ENCODE peak calls at places on chromosome 12, in eight cellular contexts. T is head of caudate nucleus, K is ELR, U is NCI-H2081, R is glutamatergic neuron, G is heart right ventricle, P is fibroblast of lung, H is OCI-LY7. B is an unnamed sample.

GRCh38 chr12:109594566-109595317 is 21.1 kb downstream of the MVK start:
- DNase-seq in H (no peak), P (no peak), G (no peak), R (no peak), U (no peak), T (no peak), K (no peak), B (no peak)

GRCh38 chr12:32897276-32897615 is 669 bp upstream of the PKP2 start:
- DNase-seq in K (no peak), H (no peak), T (no peak), R (no peak), G (no peak), U (no peak), P (no peak), B (no peak)

GRCh38 chr12:88658009-88658408 is 77.7 kb upstream of the KITLG start:
- DNase-seq in K (peak), T (no peak), P (peak), R (no peak), H (no peak), G (no peak), U (no peak), B (no peak)

GRCh38 chr12:98968896-98969295 is 323.8 kb downstream of the APAF1 start:
- DNase-seq in K (no peak), U (no peak), H (no peak), R (no peak), G (no peak), T (peak), P (no peak), B (no peak)

GRCh38 chr12:96510306-96510764 is 21.0 kb downstream of the CFAP54 start:
- DNase-seq in K (no peak), P (peak), R (no peak), G (no peak), U (no peak), H (no peak), T (no peak), B (no peak)

GRCh38 chr12:49089831-49090773 is 4.5 kb downstream of the DHH start:
- DNase-seq in K (peak), H (peak), T (no peak), P (peak), U (peak), R (peak), G (peak), B (no peak)

GRCh38 chr12:57632369-57632897 is 568 bp downstream of the B4GALNT1 start:
- DNase-seq in R (peak), T (peak), K (peak), H (no peak), P (peak), U (no peak), G (no peak), B (no peak)

GRCh38 chr12:91620949-91621348 is 438.3 kb upstream of the DCN start:
- DNase-seq in R (no peak), H (no peak), K (peak), P (peak), G (no peak), U (no peak), T (peak), B (no peak)

GRCh38 chr12:41189395-41190251 is 1.5 kb downstream of the PDZRN4 start:
- DNase-seq in U (no peak), H (no peak), G (no peak), K (no peak), T (no peak), P (no peak), R (peak), B (no peak)

GRCh38 chr12:11688379-11688778 is 38.9 kb downstream of the ETV6 start:
- DNase-seq in R (no peak), T (no peak), H (no peak), G (no peak), U (no peak), P (no peak), K (no peak), B (no peak)

GRCh38 chr12:6828671-6829531 is 694 bp downstream of the P3H3 start:
- DNase-seq in H (peak), R (peak), T (peak), U (peak), G (no peak), P (peak), K (peak), B (peak)

GRCh38 chr12:2958432-2959193 is 584 bp upstream of the TEAD4 start:
- DNase-seq in U (peak), R (peak), P (peak), K (peak), T (no peak), G (peak), H (no peak), B (peak)

GRCh38 chr12:20646239-20646827 is 48.8 kb upstream of the SLCO1C1 start:
- DNase-seq in U (peak), K (peak), G (no peak), P (peak), R (no peak), T (no peak), H (peak), B (peak)

GRCh38 chr12:94795520-94795919 is 145.2 kb upstream of the TMCC3 start:
- DNase-seq in U (no peak), G (no peak), T (no peak), K (peak), H (no peak), P (peak), R (no peak), B (peak)

GRCh38 chr12:118061011-118061875 is at the start of gene WSB2:
- DNase-seq in G (peak), R (peak), U (peak), K (peak), H (peak), P (peak), T (peak), B (peak)

GRCh38 chr12:26425587-26426260 is 230.4 kb downstream of the SSPN start:
- DNase-seq in K (no peak), T (no peak), R (no peak), P (peak), U (no peak), G (no peak), H (no peak), B (peak)

GRCh38 chr12:7376196-7376595 is 67.8 kb downstream of the CD163L1 start:
- DNase-seq in G (no peak), P (peak), H (no peak), R (no peak), U (no peak), T (no peak), K (peak), B (peak)

GRCh38 chr12:128753438-128753837 is 70.3 kb downstream of the SLC15A4 start:
- DNase-seq in P (no peak), G (no peak), K (no peak), U (no peak), R (no peak), T (no peak), H (no peak), B (no peak)

GRCh38 chr12:101670007-101670671 is 27.3 kb upstream of the CHPT1 start:
- DNase-seq in P (peak), K (peak), T (peak), H (peak), G (no peak), R (no peak), U (no peak), B (peak)

GRCh38 chr12:71018682-71019081 is 98.1 kb upstream of the PTPRR start:
- DNase-seq in G (no peak), R (no peak), K (no peak), T (no peak), H (no peak), U (no peak), P (no peak), B (no peak)

GRCh38 chr12:96529912-96530311 is 40.5 kb downstream of the CFAP54 start:
- DNase-seq in P (no peak), U (no peak), R (no peak), H (no peak), G (no peak), T (no peak), K (no peak), B (no peak)

GRCh38 chr12:128859311-128859710 is 6.0 kb downstream of the GLT1D1 start:
- DNase-seq in P (no peak), K (no peak), U (no peak), H (no peak), R (no peak), G (no peak), T (no peak), B (no peak)

GRCh38 chr12:25755681-25756260 is 202.7 kb upstream of the LMNTD1 start:
- DNase-seq in R (no peak), U (no peak), T (no peak), G (no peak), K (peak), H (no peak), P (peak), B (peak)

GRCh38 chr12:88245905-88246304 is 103.8 kb downstream of the TMTC3 start:
- DNase-seq in G (no peak), P (no peak), R (no peak), U (no peak), T (no peak), H (no peak), K (no peak), B (no peak)

GRCh38 chr12:18224745-18225144 is 36.6 kb upstream of the PIK3C2G start:
- DNase-seq in H (peak), R (no peak), P (peak), U (peak), K (peak), T (no peak), G (no peak), B (no peak)

GRCh38 chr12:19404232-19404880 is 34.9 kb upstream of the AEBP2 start:
- DNase-seq in H (no peak), T (no peak), P (no peak), U (no peak), G (no peak), R (no peak), K (no peak), B (no peak)

GRCh38 chr12:66668311-66668710 is 10.6 kb downstream of the GRIP1 start:
- DNase-seq in R (no peak), K (no peak), H (no peak), T (no peak), P (peak), U (peak), G (no peak), B (no peak)

GRCh38 chr12:46430340-46430948 is 57.9 kb upstream of the SLC38A2 start:
- DNase-seq in T (no peak), K (peak), G (no peak), H (no peak), R (no peak), P (peak), U (no peak), B (peak)

GRCh38 chr12:42180990-42181611 is 36.4 kb upstream of the GXYLT1 start:
- DNase-seq in H (no peak), K (no peak), G (no peak), T (no peak), R (no peak), P (peak), U (no peak), B (no peak)

GRCh38 chr12:46383654-46384450 is 11.3 kb upstream of the SLC38A2 start:
- DNase-seq in R (peak), K (peak), U (peak), G (peak), H (peak), P (peak), T (peak), B (peak)

GRCh38 chr12:70365648-70366518 is at the start of gene KCNMB4:
- DNase-seq in U (peak), R (peak), G (peak), H (peak), K (peak), P (peak), T (peak), B (no peak)

GRCh38 chr12:130423136-130423535 is 85.4 kb downstream of the PIWIL1 start:
- DNase-seq in R (no peak), U (no peak), H (no peak), T (peak), P (no peak), K (no peak), G (no peak), B (no peak)

GRCh38 chr12:124422570-124423523 is 128.0 kb downstream of the RFLNA start:
- DNase-seq in U (peak), H (no peak), P (peak), T (peak), K (peak), G (peak), R (no peak), B (peak)

GRCh38 chr12:57852195-57852594 is 5.7 kb upstream of the CTDSP2 start:
- DNase-seq in P (no peak), K (no peak), G (peak), T (no peak), H (no peak), R (no peak), U (no peak), B (no peak)

GRCh38 chr12:50394469-50395029 is 1.9 kb downstream of the FAM186A start:
- DNase-seq in P (no peak), R (no peak), H (no peak), K (peak), T (no peak), G (no peak), U (no peak), B (no peak)

GRCh38 chr12:56551070-56551469 is 29.4 kb downstream of the RBMS2 start:
- DNase-seq in U (no peak), K (no peak), P (no peak), T (no peak), H (no peak), G (no peak), R (no peak), B (no peak)

GRCh38 chr12:80622271-80622670 is 85.2 kb upstream of the MYF6 start:
- DNase-seq in K (peak), U (peak), H (peak), R (no peak), T (no peak), P (peak), G (no peak), B (no peak)

GRCh38 chr12:32024884-32025599 is 65.8 kb downstream of the RESF1 start:
- DNase-seq in U (no peak), G (no peak), T (no peak), P (peak), H (no peak), K (peak), R (no peak), B (no peak)

B was measured in brain microvascular endothelial cell.